ENCODE peak calls at places on chromosomes 3 and 15, in four cellular contexts. U is stimulated activated CD8-positive, alpha-beta memory T cell treated with anti-CD3 and anti-CD28 coated beads, Interleukin-12 subunit alpha, Interleukin-12 subunit beta, amount 100 ng/mL, for 4 hours; Z is NCI-H1105; H is activated T-helper 1 cell treated with Interleukin-2 at 50 U/mL for 16 hours. I is an unnamed sample.

GRCh38 chr15:82040862-82041261 is 5.0 kb downstream of the MEX3B start:
- DNase-seq in Z (peak; percentile 68), U (no peak), H (no peak), I (no peak)

GRCh38 chr3:132145833-132146232 is 111.0 kb upstream of the CPNE4 start:
- DNase-seq in H (no peak), Z (no peak), U (no peak), I (no peak)

GRCh38 chr3:73674280-73674679 is 49.5 kb upstream of the PDZRN3 start:
- DNase-seq in U (no peak), H (no peak), Z (no peak), I (no peak)

GRCh38 chr3:187256217-187256616 is 35.3 kb downstream of the MASP1 start:
- DNase-seq in H (no peak), U (no peak), Z (no peak), I (no peak)

GRCh38 chr15:60134609-60135008 is 130.5 kb downstream of the FOXB1 start:
- DNase-seq in H (no peak), U (no peak), Z (peak; percentile 12), I (no peak)

GRCh38 chr15:87033056-87033455 is 953.4 kb downstream of the AGBL1 start:
- DNase-seq in Z (no peak), U (no peak), H (no peak), I (no peak)

GRCh38 chr3:172038823-172039222 is 555 bp upstream of the FNDC3B start:
- DNase-seq in U (no peak), Z (no peak), H (no peak), I (no peak)

GRCh38 chr3:149134560-149134959 is 5.1 kb downstream of the HPS3 start:
- DNase-seq in H (no peak), U (no peak), Z (no peak), I (no peak)

GRCh38 chr3:65936908-65937638 is 101.6 kb downstream of the MAGI1 start:
- DNase-seq in Z (no peak), U (no peak), H (no peak), I (no peak)

GRCh38 chr3:188415196-188415595 is 261.2 kb downstream of the LPP start:
- DNase-seq in U (no peak), Z (no peak), H (no peak), I (no peak)